ENCODE peak calls at places on chromosomes 16 and 17, in ten cellular contexts. One of them, this sample, is unnamed.

GRCh38 chr17:11996722-11997146 is 541 bp downstream of the ZNF18 start:
- DNase-seq in H1: peak
- DNase-seq in lower leg skin: no peak
- DNase-seq in transverse colon: peak
- DNase-seq in breast epithelium: no peak
- DNase-seq in esophagus muscularis mucosa: peak
- DNase-seq in gastrocnemius medialis: peak
- DNase-seq in body of pancreas: peak
- DNase-seq in IMR-90: peak
- DNase-seq in stomach: peak
- DNase-seq in this sample: no peak

GRCh38 chr17:58079300-58080033 is 3.8 kb upstream of the DYNLL2 start:
- DNase-seq in H1: no peak
- DNase-seq in lower leg skin: no peak
- DNase-seq in transverse colon: no peak
- DNase-seq in breast epithelium: no peak
- DNase-seq in esophagus muscularis mucosa: peak
- DNase-seq in gastrocnemius medialis: no peak
- DNase-seq in body of pancreas: no peak
- DNase-seq in IMR-90: no peak
- DNase-seq in stomach: no peak
- DNase-seq in this sample: no peak

GRCh38 chr17:58113947-58114346 is 30.7 kb downstream of the DYNLL2 start:
- DNase-seq in H1: no peak
- DNase-seq in lower leg skin: no peak
- DNase-seq in transverse colon: no peak
- DNase-seq in breast epithelium: no peak
- DNase-seq in esophagus muscularis mucosa: no peak
- DNase-seq in gastrocnemius medialis: no peak
- DNase-seq in body of pancreas: no peak
- DNase-seq in IMR-90: no peak
- DNase-seq in stomach: no peak
- DNase-seq in this sample: no peak

GRCh38 chr17:68107373-68107772 is 71.8 kb downstream of the KPNA2 start:
- DNase-seq in H1: no peak
- DNase-seq in lower leg skin: no peak
- DNase-seq in transverse colon: no peak
- DNase-seq in breast epithelium: no peak
- DNase-seq in esophagus muscularis mucosa: no peak
- DNase-seq in gastrocnemius medialis: no peak
- DNase-seq in body of pancreas: no peak
- DNase-seq in IMR-90: no peak
- DNase-seq in stomach: no peak
- DNase-seq in this sample: no peak

GRCh38 chr17:32335647-32336046 is 6.3 kb downstream of the C17orf75 start:
- DNase-seq in H1: no peak
- DNase-seq in lower leg skin: peak
- DNase-seq in transverse colon: no peak
- DNase-seq in breast epithelium: no peak
- DNase-seq in esophagus muscularis mucosa: no peak
- DNase-seq in gastrocnemius medialis: no peak
- DNase-seq in body of pancreas: no peak
- DNase-seq in IMR-90: peak
- DNase-seq in stomach: no peak
- DNase-seq in this sample: no peak

GRCh38 chr17:77772461-77772897 is 186.0 kb upstream of the TNRC6C start:
- DNase-seq in H1: peak
- DNase-seq in lower leg skin: peak
- DNase-seq in transverse colon: peak
- DNase-seq in breast epithelium: no peak
- DNase-seq in esophagus muscularis mucosa: no peak
- DNase-seq in gastrocnemius medialis: no peak
- DNase-seq in body of pancreas: peak
- DNase-seq in IMR-90: peak
- DNase-seq in stomach: peak
- DNase-seq in this sample: no peak

GRCh38 chr17:40433551-40434384 is 9.5 kb upstream of the IGFBP4 start:
- DNase-seq in H1: no peak
- DNase-seq in lower leg skin: peak
- DNase-seq in transverse colon: no peak
- DNase-seq in breast epithelium: peak
- DNase-seq in esophagus muscularis mucosa: no peak
- DNase-seq in gastrocnemius medialis: no peak
- DNase-seq in body of pancreas: no peak
- DNase-seq in IMR-90: no peak
- DNase-seq in stomach: no peak
- DNase-seq in this sample: peak

GRCh38 chr17:47888293-47888692 is 7.7 kb upstream of the SP2 start:
- DNase-seq in H1: no peak
- DNase-seq in lower leg skin: no peak
- DNase-seq in transverse colon: no peak
- DNase-seq in breast epithelium: no peak
- DNase-seq in esophagus muscularis mucosa: no peak
- DNase-seq in gastrocnemius medialis: no peak
- DNase-seq in body of pancreas: no peak
- DNase-seq in IMR-90: no peak
- DNase-seq in stomach: no peak
- DNase-seq in this sample: no peak

GRCh38 chr17:41814195-41814594 is 1.4 kb downstream of the FKBP10 start:
- DNase-seq in H1: no peak
- DNase-seq in lower leg skin: no peak
- DNase-seq in transverse colon: no peak
- DNase-seq in breast epithelium: no peak
- DNase-seq in esophagus muscularis mucosa: no peak
- DNase-seq in gastrocnemius medialis: no peak
- DNase-seq in body of pancreas: no peak
- DNase-seq in IMR-90: peak
- DNase-seq in stomach: no peak
- DNase-seq in this sample: no peak
- H3K4me3 ChIP-seq in H1: peak
- H3K4me3 ChIP-seq in lower leg skin: no peak
- H3K4me3 ChIP-seq in transverse colon: no peak
- H3K4me3 ChIP-seq in breast epithelium: no peak
- H3K4me3 ChIP-seq in esophagus muscularis mucosa: no peak
- H3K4me3 ChIP-seq in gastrocnemius medialis: no peak
- H3K4me3 ChIP-seq in body of pancreas: no peak
- H3K4me3 ChIP-seq in IMR-90: peak
- H3K4me3 ChIP-seq in stomach: no peak
- H3K4me3 ChIP-seq in this sample: no peak

GRCh38 chr16:28604186-28604565 is 5.7 kb downstream of the SULT1A1 start:
- DNase-seq in H1: no peak
- DNase-seq in lower leg skin: no peak
- DNase-seq in transverse colon: no peak
- DNase-seq in breast epithelium: no peak
- DNase-seq in esophagus muscularis mucosa: no peak
- DNase-seq in gastrocnemius medialis: no peak
- DNase-seq in body of pancreas: no peak
- DNase-seq in IMR-90: no peak
- DNase-seq in stomach: no peak
- DNase-seq in this sample: peak

GRCh38 chr16:28606291-28607115 is 3.3 kb downstream of the SULT1A1 start:
- DNase-seq in H1: no peak
- DNase-seq in lower leg skin: peak
- DNase-seq in transverse colon: no peak
- DNase-seq in breast epithelium: peak
- DNase-seq in esophagus muscularis mucosa: no peak
- DNase-seq in gastrocnemius medialis: no peak
- DNase-seq in body of pancreas: no peak
- DNase-seq in IMR-90: no peak
- DNase-seq in stomach: no peak
- DNase-seq in this sample: peak

GRCh38 chr16:28610595-28611270 is 889 bp upstream of the SULT1A1 start:
- DNase-seq in H1: no peak
- DNase-seq in lower leg skin: peak
- DNase-seq in transverse colon: peak
- DNase-seq in breast epithelium: no peak
- DNase-seq in esophagus muscularis mucosa: no peak
- DNase-seq in gastrocnemius medialis: no peak
- DNase-seq in body of pancreas: peak
- DNase-seq in IMR-90: no peak
- DNase-seq in stomach: peak
- DNase-seq in this sample: no peak

GRCh38 chr16:28607116-28607623 is 2.7 kb downstream of the SULT1A1 start:
- DNase-seq in H1: no peak
- DNase-seq in lower leg skin: peak
- DNase-seq in transverse colon: peak
- DNase-seq in breast epithelium: peak
- DNase-seq in esophagus muscularis mucosa: no peak
- DNase-seq in gastrocnemius medialis: no peak
- DNase-seq in body of pancreas: no peak
- DNase-seq in IMR-90: no peak
- DNase-seq in stomach: no peak
- DNase-seq in this sample: peak

DNA sequence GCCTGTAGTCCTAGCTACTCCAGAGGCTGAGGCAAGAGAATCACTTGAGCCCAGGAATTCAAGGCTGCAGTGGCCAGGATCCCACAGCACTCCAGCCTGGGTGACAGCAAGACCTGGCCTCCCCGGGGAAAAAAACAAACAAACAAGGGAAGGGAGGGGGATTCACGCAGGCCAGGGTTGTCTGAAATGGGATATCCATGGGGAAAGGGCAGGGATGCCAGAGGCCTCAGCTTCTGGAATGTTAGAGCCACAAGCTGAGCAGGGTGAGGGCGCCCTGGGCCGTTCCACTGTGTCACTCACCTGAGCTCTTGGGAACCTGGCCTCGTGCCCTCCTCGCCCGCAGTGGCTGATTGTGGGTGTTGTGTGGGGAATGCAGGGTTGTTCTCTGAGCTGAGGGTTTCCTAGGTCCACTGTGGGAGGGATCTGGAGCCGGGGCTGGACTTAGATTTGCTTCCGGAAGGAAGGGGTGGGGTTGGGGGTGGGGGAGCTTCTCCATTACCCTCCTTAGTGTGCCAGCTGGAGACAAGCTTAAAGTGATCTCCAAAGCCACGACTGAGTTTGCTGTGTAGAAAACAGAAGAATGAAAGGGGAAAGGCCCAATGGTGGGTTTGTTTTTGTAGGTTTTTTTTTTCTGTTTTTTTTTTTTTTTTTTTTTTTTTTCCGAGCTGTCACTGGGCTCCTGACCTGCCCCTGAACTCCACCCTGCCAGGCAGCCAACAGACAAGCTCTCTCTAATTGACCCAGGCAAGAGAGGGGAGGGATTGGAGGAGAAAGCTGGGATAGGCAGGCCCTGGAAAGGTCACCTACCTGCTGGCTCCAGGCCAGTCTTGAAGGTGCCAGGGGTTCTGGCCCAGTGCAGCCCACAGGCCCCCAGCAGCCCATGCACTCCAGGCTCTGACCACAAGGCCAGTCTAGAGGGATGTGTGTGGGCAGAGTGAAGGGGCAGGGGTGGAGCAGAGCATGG is at the start of gene SULT1A1:
- DNase-seq in H1: no peak
- DNase-seq in lower leg skin: peak
- DNase-seq in transverse colon: peak
- DNase-seq in breast epithelium: peak
- DNase-seq in esophagus muscularis mucosa: peak
- DNase-seq in gastrocnemius medialis: peak
- DNase-seq in body of pancreas: peak
- DNase-seq in IMR-90: no peak
- DNase-seq in stomach: peak
- DNase-seq in this sample: peak
- TF ChIP-seq POLR2A in H1: no peak
- TF ChIP-seq POLR2A in lower leg skin: no peak
- TF ChIP-seq POLR2A in transverse colon: peak
- TF ChIP-seq POLR2A in breast epithelium: no peak
- TF ChIP-seq POLR2A in esophagus muscularis mucosa: no peak
- TF ChIP-seq POLR2A in gastrocnemius medialis: no peak
- TF ChIP-seq POLR2A in body of pancreas: peak
- TF ChIP-seq POLR2A in IMR-90: no peak
- TF ChIP-seq POLR2A in stomach: no peak
- TF ChIP-seq POLR2A in this sample: no peak

GRCh38 chr16:67652578-67653130 is 7.4 kb downstream of the ACD start:
- DNase-seq in H1: no peak
- DNase-seq in lower leg skin: no peak
- DNase-seq in transverse colon: no peak
- DNase-seq in breast epithelium: no peak
- DNase-seq in esophagus muscularis mucosa: no peak
- DNase-seq in gastrocnemius medialis: no peak
- DNase-seq in body of pancreas: no peak
- DNase-seq in IMR-90: no peak
- DNase-seq in stomach: no peak
- DNase-seq in this sample: no peak

GRCh38 chr16:67651847-67652246 is 6.9 kb downstream of the CARMIL2 start:
- DNase-seq in H1: no peak
- DNase-seq in lower leg skin: no peak
- DNase-seq in transverse colon: no peak
- DNase-seq in breast epithelium: no peak
- DNase-seq in esophagus muscularis mucosa: no peak
- DNase-seq in gastrocnemius medialis: no peak
- DNase-seq in body of pancreas: no peak
- DNase-seq in IMR-90: no peak
- DNase-seq in stomach: no peak
- DNase-seq in this sample: no peak

GRCh38 chr16:67654069-67654911 is 5.8 kb downstream of the ACD start:
- DNase-seq in H1: no peak
- DNase-seq in lower leg skin: no peak
- DNase-seq in transverse colon: no peak
- DNase-seq in breast epithelium: no peak
- DNase-seq in esophagus muscularis mucosa: no peak
- DNase-seq in gastrocnemius medialis: no peak
- DNase-seq in body of pancreas: no peak
- DNase-seq in IMR-90: no peak
- DNase-seq in stomach: no peak
- DNase-seq in this sample: no peak

GRCh38 chr16:67655363-67655762 is 4.7 kb downstream of the ACD start:
- DNase-seq in H1: no peak
- DNase-seq in lower leg skin: no peak
- DNase-seq in transverse colon: no peak
- DNase-seq in breast epithelium: no peak
- DNase-seq in esophagus muscularis mucosa: no peak
- DNase-seq in gastrocnemius medialis: no peak
- DNase-seq in body of pancreas: no peak
- DNase-seq in IMR-90: no peak
- DNase-seq in stomach: no peak
- DNase-seq in this sample: no peak

DNA sequence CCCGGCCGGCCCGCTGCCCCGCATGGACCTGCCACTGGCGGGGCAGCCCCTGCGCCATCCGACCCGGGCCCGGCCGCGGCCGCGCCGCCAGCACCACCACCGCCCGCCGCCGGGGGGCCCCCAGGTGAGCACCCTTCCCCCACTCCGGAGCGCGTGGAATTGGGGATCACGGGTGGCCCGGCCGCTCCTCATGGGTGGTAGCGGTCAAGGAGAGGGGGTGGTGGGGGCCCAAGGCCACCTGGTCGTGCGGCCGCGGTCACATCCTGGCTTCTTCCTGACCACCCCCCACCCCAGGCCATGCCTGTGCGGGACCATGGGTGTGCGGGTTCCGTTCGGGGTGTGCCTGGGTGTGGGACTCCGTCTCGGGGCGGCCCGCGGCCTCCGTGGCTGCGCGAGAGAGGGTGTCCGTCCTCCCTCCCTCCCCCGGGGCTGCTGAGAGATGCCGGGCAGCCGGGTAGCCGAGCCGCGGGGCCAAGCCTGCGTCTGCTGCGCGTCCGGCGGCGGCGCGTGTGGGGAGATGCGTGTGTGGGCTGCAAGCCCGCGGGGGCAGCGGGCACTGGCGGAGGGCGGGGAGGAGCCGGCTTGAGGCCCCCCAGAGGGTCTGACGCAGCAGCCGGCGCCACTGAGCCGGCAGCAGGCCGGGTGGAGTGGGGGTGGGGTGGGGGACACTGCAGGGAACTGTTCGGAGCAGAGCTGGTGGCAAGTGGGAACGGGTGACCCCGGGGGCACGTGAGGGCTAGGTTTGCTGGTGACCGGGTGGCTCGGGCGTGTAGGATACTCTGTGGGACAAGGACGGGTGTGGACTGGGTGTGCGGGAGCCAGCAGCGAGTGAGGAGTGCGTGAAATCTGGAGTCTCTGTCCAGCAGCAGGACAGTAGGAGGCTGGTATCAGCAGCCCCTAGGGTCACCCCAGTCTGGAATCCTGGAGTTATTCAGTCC is 6.7 kb downstream of the ACD start:
- DNase-seq in H1: no peak
- DNase-seq in lower leg skin: no peak
- DNase-seq in transverse colon: no peak
- DNase-seq in breast epithelium: no peak
- DNase-seq in esophagus muscularis mucosa: no peak
- DNase-seq in gastrocnemius medialis: no peak
- DNase-seq in body of pancreas: no peak
- DNase-seq in IMR-90: no peak
- DNase-seq in stomach: no peak
- DNase-seq in this sample: no peak
- H3K4me3 ChIP-seq in H1: peak
- H3K4me3 ChIP-seq in lower leg skin: no peak
- H3K4me3 ChIP-seq in transverse colon: peak
- H3K4me3 ChIP-seq in breast epithelium: peak
- H3K4me3 ChIP-seq in esophagus muscularis mucosa: peak
- H3K4me3 ChIP-seq in gastrocnemius medialis: peak
- H3K4me3 ChIP-seq in body of pancreas: no peak
- H3K4me3 ChIP-seq in IMR-90: peak
- H3K4me3 ChIP-seq in stomach: peak
- H3K4me3 ChIP-seq in this sample: peak

GRCh38 chr17:76540381-76541300 is 797 bp downstream of the PRCD start:
- DNase-seq in H1: peak
- DNase-seq in lower leg skin: peak
- DNase-seq in transverse colon: peak
- DNase-seq in breast epithelium: peak
- DNase-seq in esophagus muscularis mucosa: peak
- DNase-seq in gastrocnemius medialis: peak
- DNase-seq in body of pancreas: peak
- DNase-seq in IMR-90: peak
- DNase-seq in stomach: peak
- DNase-seq in this sample: peak
- TF ChIP-seq POLR2A in H1: no peak
- TF ChIP-seq POLR2A in lower leg skin: no peak
- TF ChIP-seq POLR2A in transverse colon: no peak
- TF ChIP-seq POLR2A in breast epithelium: no peak
- TF ChIP-seq POLR2A in esophagus muscularis mucosa: no peak
- TF ChIP-seq POLR2A in gastrocnemius medialis: peak
- TF ChIP-seq POLR2A in body of pancreas: peak
- TF ChIP-seq POLR2A in IMR-90: no peak
- TF ChIP-seq POLR2A in stomach: no peak
- TF ChIP-seq POLR2A in this sample: no peak

This sample was measured in sigmoid colon.